ENCODE peak calls at places on chromosomes 3 and 15, in four cellular contexts. One of them, this sample, is unnamed.

GRCh38 chr3:191802671-191803070 is 341.7 kb downstream of the PYDC2 start:
- DNase-seq in GM20000: no peak
- DNase-seq in left ventricle myocardium inferior: no peak
- DNase-seq in fibroblast of mammary gland: no peak
- DNase-seq in this sample: no peak

GRCh38 chr15:78620021-78620838 is 566 bp downstream of the CHRNA3 start:
- DNase-seq in GM20000: peak
- DNase-seq in left ventricle myocardium inferior: no peak
- DNase-seq in fibroblast of mammary gland: no peak
- DNase-seq in this sample: no peak

GRCh38 chr3:52137311-52137710 is 16.9 kb downstream of the POC1A start:
- DNase-seq in GM20000: no peak
- DNase-seq in left ventricle myocardium inferior: no peak
- DNase-seq in fibroblast of mammary gland: no peak
- DNase-seq in this sample: no peak

GRCh38 chr15:98363955-98364354 is 284.4 kb upstream of the IGF1R start:
- DNase-seq in GM20000: no peak
- DNase-seq in left ventricle myocardium inferior: no peak
- DNase-seq in fibroblast of mammary gland: no peak
- DNase-seq in this sample: no peak

GRCh38 chr3:24494616-24495333 is at the start of gene THRB:
- DNase-seq in GM20000: peak
- DNase-seq in left ventricle myocardium inferior: peak
- DNase-seq in fibroblast of mammary gland: peak
- DNase-seq in this sample: no peak

GRCh38 chr3:77319711-77320110 is 279.8 kb downstream of the ROBO2 start:
- DNase-seq in GM20000: no peak
- DNase-seq in left ventricle myocardium inferior: no peak
- DNase-seq in fibroblast of mammary gland: no peak
- DNase-seq in this sample: no peak

GRCh38 chr3:80018375-80018774 is 250.6 kb upstream of the ROBO1 start:
- DNase-seq in GM20000: no peak
- DNase-seq in left ventricle myocardium inferior: no peak
- DNase-seq in fibroblast of mammary gland: no peak
- DNase-seq in this sample: no peak

GRCh38 chr3:27568393-27568792 is 84.2 kb upstream of the SLC4A7 start:
- DNase-seq in GM20000: no peak
- DNase-seq in left ventricle myocardium inferior: peak
- DNase-seq in fibroblast of mammary gland: peak
- DNase-seq in this sample: no peak

GRCh38 chr15:77347197-77347596 is 72.7 kb downstream of the PEAK1 start:
- DNase-seq in GM20000: no peak
- DNase-seq in left ventricle myocardium inferior: no peak
- DNase-seq in fibroblast of mammary gland: no peak
- DNase-seq in this sample: no peak

GRCh38 chr3:29384640-29385039 is 103.8 kb downstream of the RBMS3 start:
- DNase-seq in GM20000: no peak
- DNase-seq in left ventricle myocardium inferior: peak
- DNase-seq in fibroblast of mammary gland: peak
- DNase-seq in this sample: no peak

GRCh38 chr15:43828061-43828657 is 1.4 kb downstream of the WDR76 start:
- DNase-seq in GM20000: peak
- DNase-seq in left ventricle myocardium inferior: no peak
- DNase-seq in fibroblast of mammary gland: peak
- DNase-seq in this sample: no peak

GRCh38 chr3:165635791-165636681 is 201.2 kb downstream of the BCHE start:
- DNase-seq in GM20000: no peak
- DNase-seq in left ventricle myocardium inferior: no peak
- DNase-seq in fibroblast of mammary gland: no peak
- DNase-seq in this sample: peak

GRCh38 chr3:142272200-142272891 is 47.0 kb upstream of the GK5 start:
- DNase-seq in GM20000: no peak
- DNase-seq in left ventricle myocardium inferior: no peak
- DNase-seq in fibroblast of mammary gland: peak
- DNase-seq in this sample: no peak

GRCh38 chr3:24305795-24306467 is 188.7 kb downstream of the THRB start:
- DNase-seq in GM20000: no peak
- DNase-seq in left ventricle myocardium inferior: no peak
- DNase-seq in fibroblast of mammary gland: peak
- DNase-seq in this sample: no peak

GRCh38 chr15:29740692-29741311 is 81.5 kb downstream of the TJP1 start:
- DNase-seq in GM20000: no peak
- DNase-seq in left ventricle myocardium inferior: no peak
- DNase-seq in fibroblast of mammary gland: no peak
- DNase-seq in this sample: no peak
- TF ChIP-seq CTCF in GM20000: peak
- TF ChIP-seq CTCF in left ventricle myocardium inferior: no peak
- TF ChIP-seq CTCF in fibroblast of mammary gland: peak
- TF ChIP-seq CTCF in this sample: peak

DNA sequence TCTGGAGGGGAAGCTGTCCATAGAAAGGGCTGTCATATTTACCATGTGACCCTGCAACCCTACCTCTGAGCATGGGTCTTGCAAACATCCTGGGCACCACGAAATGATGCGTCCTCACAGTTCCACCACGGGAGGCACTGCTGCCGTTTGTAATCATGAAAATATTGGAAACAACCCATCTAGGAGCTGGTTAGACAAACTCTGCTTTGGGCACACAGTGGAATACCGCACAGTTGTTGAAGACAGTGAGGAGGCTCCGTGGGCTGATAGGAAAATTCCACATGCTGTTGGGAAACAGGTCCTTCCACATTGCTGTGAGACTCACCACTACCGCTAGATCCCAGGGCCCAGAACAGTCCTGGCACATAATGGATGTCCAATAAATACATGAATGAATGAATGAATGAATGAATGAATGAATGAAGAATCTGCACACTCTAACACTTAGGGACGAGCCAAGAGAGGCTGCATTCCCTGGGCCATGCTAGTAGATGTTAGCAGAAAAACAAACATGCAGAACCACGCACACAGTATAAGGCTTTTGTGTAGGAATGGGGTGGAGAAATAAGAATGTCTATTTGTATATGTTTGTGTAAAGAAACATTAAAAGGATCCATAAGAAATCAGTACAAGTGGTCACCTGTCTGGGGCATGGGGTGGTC is 40.6 kb downstream of the TPRA1 start:
- DNase-seq in GM20000: no peak
- DNase-seq in left ventricle myocardium inferior: no peak
- DNase-seq in fibroblast of mammary gland: no peak
- DNase-seq in this sample: no peak
- TF ChIP-seq CTCF in GM20000: no peak
- TF ChIP-seq CTCF in left ventricle myocardium inferior: no peak
- TF ChIP-seq CTCF in fibroblast of mammary gland: no peak
- TF ChIP-seq CTCF in this sample: no peak

GRCh38 chr15:61141497-61142125 is 87.5 kb downstream of the RORA start:
- DNase-seq in GM20000: no peak
- DNase-seq in left ventricle myocardium inferior: no peak
- DNase-seq in fibroblast of mammary gland: no peak
- DNase-seq in this sample: no peak

GRCh38 chr15:61146643-61147230 is 82.4 kb downstream of the RORA start:
- DNase-seq in GM20000: no peak
- DNase-seq in left ventricle myocardium inferior: no peak
- DNase-seq in fibroblast of mammary gland: no peak
- DNase-seq in this sample: no peak

GRCh38 chr15:61138151-61138550 is 91.0 kb downstream of the RORA start:
- DNase-seq in GM20000: no peak
- DNase-seq in left ventricle myocardium inferior: no peak
- DNase-seq in fibroblast of mammary gland: peak
- DNase-seq in this sample: no peak

DNA sequence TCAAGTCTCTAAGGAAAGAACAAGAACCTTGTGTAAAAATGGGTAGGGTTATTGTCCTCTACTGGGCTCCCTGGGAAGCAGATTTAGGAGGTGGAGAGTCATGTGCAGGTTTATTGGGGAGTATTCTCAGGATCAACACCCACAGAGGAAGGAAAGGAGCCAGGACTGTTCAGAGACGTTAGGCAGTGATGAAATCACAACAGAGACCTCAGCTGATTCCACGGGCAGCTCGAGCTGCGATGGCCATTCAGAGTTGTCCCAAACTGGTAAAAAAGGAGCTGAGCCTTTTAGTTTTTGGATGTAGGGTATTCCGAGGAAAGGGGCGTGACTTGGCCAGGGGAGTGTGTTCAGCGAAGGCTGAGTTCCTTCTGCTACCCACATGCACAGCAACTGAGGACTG is 85.0 kb downstream of the RORA start:
- DNase-seq in GM20000: no peak
- DNase-seq in left ventricle myocardium inferior: no peak
- DNase-seq in fibroblast of mammary gland: peak
- DNase-seq in this sample: no peak
- TF ChIP-seq CTCF in GM20000: no peak
- TF ChIP-seq CTCF in left ventricle myocardium inferior: no peak
- TF ChIP-seq CTCF in fibroblast of mammary gland: no peak
- TF ChIP-seq CTCF in this sample: no peak

DNA sequence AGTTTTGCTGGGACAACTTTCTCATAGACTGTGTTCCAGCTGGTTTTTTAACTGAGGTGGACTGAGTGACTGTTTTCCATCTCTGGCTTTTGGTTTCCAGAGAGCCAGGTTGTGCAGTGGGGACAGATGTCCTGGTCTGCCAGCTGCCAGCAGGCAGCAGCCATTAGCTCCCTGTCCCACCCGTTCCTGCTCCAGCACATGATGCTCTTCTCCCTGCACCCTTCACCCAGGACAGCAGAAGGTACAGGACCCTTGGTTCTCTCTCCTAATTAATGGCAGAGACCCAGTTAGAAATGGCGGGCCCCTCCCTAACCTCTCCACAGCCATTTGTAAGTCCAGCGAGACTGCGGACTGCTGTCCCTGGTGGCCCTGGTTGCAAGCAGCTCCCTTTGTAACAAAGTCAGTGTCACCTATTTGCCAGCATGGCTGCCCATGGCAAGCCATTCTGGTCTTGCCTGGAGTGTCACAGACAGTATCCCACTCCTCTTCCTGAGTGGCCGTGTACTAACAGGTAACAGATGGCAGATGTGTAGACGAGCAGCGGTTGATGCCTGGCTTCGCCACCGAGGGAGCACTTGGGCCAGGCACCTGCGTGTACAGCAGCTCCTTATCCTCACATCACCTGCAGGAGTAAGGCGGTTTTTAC is 148.3 kb downstream of the DNAJB8 start:
- DNase-seq in GM20000: no peak
- DNase-seq in left ventricle myocardium inferior: no peak
- DNase-seq in fibroblast of mammary gland: no peak
- DNase-seq in this sample: no peak
- TF ChIP-seq CTCF in GM20000: no peak
- TF ChIP-seq CTCF in left ventricle myocardium inferior: no peak
- TF ChIP-seq CTCF in fibroblast of mammary gland: no peak
- TF ChIP-seq CTCF in this sample: no peak

DNA sequence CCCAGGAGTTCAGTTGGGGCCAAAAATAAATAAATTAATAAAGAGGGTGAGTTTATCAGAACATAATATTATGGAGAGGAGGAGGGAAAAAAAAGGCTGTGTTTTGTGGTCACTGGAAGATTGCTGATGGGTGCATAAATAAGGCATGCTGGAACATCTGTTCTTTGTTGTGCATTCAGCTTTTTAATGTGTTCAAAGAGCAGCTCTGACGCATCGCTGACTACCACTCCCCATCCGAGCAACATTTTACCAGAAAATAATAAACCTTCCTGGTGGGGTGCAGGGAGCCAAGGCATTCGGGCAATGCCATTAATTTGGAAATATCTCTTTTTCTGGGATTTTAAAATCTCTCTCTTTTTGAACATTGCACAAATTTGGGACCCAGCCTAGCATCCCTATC is 235.5 kb downstream of the SATB1 start:
- DNase-seq in GM20000: no peak
- DNase-seq in left ventricle myocardium inferior: no peak
- DNase-seq in fibroblast of mammary gland: peak
- DNase-seq in this sample: no peak
- TF ChIP-seq CTCF in GM20000: no peak
- TF ChIP-seq CTCF in left ventricle myocardium inferior: no peak
- TF ChIP-seq CTCF in fibroblast of mammary gland: no peak
- TF ChIP-seq CTCF in this sample: no peak

DNA sequence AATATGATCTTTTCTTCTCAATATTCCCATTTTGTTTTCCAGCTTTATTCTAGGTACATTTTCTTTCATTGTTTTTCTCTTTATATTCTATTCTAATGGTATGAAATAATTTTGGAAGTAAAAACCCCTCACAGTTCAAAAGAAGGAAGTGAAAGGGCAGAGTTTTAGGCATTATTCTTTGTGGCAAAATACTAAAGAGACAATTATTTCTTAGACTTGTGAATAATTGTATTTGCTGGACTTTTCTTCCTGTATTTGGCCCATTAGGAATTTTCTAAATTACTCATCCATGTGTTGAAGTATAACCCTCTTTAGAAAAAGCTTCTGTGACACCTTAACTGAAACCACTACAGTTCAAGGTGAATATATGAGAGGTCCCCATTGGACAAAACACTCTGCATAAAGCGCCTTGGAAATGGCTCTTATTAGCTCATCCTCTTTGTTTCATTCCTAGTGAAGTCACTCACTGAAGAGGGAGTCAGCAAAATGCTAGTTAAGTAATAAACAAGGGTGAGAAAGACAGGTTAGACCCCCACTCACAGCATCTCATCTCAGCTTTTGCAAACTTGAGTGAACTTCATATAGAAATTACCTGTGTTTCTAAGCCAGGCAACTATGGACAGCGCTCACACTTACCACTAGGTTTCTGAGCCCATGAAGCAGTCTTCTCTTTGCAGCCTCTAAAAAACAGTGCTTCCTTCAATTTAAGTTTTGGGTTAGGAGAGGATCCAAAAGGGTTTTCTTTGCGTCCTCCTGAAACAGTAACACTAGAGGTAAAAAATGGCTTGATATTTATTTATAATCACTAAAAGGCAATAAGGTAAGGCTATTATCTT is 327.5 kb downstream of the ARPP21 start:
- DNase-seq in GM20000: no peak
- DNase-seq in left ventricle myocardium inferior: no peak
- DNase-seq in fibroblast of mammary gland: no peak
- DNase-seq in this sample: no peak
- TF ChIP-seq CTCF in GM20000: no peak
- TF ChIP-seq CTCF in left ventricle myocardium inferior: no peak
- TF ChIP-seq CTCF in fibroblast of mammary gland: no peak
- TF ChIP-seq CTCF in this sample: no peak